ENCODE peak calls at places on chromosomes 7 and 10, in seven cellular contexts. N is SK-N-SH, A is GM12892, H is K562, G is H1, Y is HepG2, T is GM12878. S is an unnamed sample.

GRCh38 chr7:138843632-138844580 is 45.9 kb upstream of the ATP6V0A4 start:
- DNase-seq in N (no peak), A (no peak), H (peak), G (no peak), Y (no peak), T (no peak), S (no peak)

GRCh38 chr7:48106906-48107659 is 18.0 kb downstream of the UPP1 start:
- DNase-seq in N (no peak), A (no peak), H (no peak), G (no peak), Y (no peak), T (no peak), S (no peak)

GRCh38 chr10:614772-615582 is 74.5 kb downstream of the DIP2C start:
- DNase-seq in N (peak), A (no peak), H (no peak), G (no peak), Y (no peak), T (no peak), S (no peak)

GRCh38 chr10:124596914-124597676 is 135.5 kb downstream of the LHPP start:
- DNase-seq in N (no peak), A (no peak), H (no peak), G (no peak), Y (peak), T (no peak), S (no peak)

GRCh38 chr10:72275351-72276012 is 1.8 kb downstream of the DDIT4 start:
- DNase-seq in N (no peak), A (no peak), H (peak), G (no peak), Y (no peak), T (no peak), S (no peak)

GRCh38 chr7:27134392-27134791 is 3.8 kb upstream of the HOXA4 start:
- DNase-seq in N (no peak), A (no peak), H (no peak), G (no peak), Y (peak), T (peak), S (no peak)

GRCh38 chr10:88077977-88078376 is 214.6 kb downstream of the PTEN start:
- DNase-seq in N (no peak), A (no peak), H (no peak), G (no peak), Y (no peak), T (no peak), S (no peak)

GRCh38 chr10:45673074-45673628 is 579 bp upstream of the ZFAND4 start:
- DNase-seq in N (no peak), A (no peak), H (no peak), G (no peak), Y (peak), T (no peak), S (no peak)

GRCh38 chr7:75038508-75038907 is 35.1 kb downstream of the RCC1L start:
- DNase-seq in N (peak), A (no peak), H (no peak), G (no peak), Y (no peak), T (no peak), S (no peak)

GRCh38 chr7:149289856-149290255 is 27.9 kb downstream of the ZNF783 start:
- DNase-seq in N (no peak), A (no peak), H (no peak), G (no peak), Y (no peak), T (no peak), S (no peak)

GRCh38 chr10:35448687-35449662 is 112.7 kb downstream of the CCNY start:
- DNase-seq in N (no peak), A (no peak), H (peak), G (no peak), Y (peak), T (no peak), S (no peak)

DNA sequence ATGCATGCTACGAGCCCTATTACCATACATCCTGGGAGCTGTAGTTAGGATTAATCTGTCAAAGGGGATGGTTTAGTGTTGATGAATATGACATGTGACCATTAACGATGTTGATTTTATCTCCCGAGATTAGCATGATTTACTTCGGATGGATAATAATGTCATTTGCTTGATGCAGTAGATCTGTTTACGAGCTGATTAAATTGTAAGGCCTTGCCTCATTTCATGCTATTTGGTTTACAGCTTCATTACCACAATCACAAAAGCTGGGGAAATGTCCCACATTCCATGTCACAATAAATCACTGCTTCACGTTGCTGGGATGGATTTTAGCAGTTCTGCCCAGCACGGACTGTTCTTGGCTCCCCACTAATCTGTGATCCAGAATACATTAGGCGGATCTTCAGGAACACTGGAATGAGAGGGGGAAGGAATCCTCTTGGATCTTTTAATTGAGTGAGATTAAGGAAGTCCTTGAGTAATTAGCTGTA is 22.3 kb downstream of the ZNF503 start:
- DNase-seq in N (no peak), A (no peak), H (no peak), G (no peak), Y (no peak), T (no peak), S (no peak)
- TF ChIP-seq TAF1 in N (no peak), A (no peak), H (no peak), G (no peak), Y (no peak), T (no peak), S (no peak)

GRCh38 chr7:7709263-7709662 is 9.1 kb downstream of the RPA3 start:
- DNase-seq in N (no peak), A (no peak), H (no peak), G (peak), Y (no peak), T (no peak), S (no peak)
- TF ChIP-seq POLR2AphosphoS5 in N (no peak), A (no peak), H (no peak), G (no peak), Y (no peak), T (no peak), S (no peak)

DNA sequence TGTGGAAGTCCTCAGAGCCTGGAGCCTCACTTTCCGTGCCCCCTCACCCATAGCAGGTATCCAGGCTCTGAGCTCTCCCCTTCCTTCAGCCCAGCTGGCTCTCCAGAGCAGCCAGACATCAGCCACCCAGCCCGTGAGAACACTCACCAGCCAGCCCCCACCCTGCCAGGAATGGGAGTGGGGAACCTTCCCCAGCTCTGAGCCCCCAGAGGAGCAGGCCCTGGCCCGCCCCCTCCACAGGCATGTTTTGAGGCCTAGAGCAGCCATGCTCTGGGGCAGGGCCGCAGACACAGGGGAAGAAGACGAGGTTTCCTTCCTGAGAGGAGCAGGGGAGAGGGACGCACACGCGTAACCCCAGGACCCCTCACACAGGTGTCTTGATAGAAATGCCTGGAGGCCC is 70.0 kb upstream of the COL13A1 start:
- DNase-seq in N (no peak), A (no peak), H (no peak), G (no peak), Y (no peak), T (no peak), S (no peak)
- TF ChIP-seq TAF1 in N (no peak), A (no peak), H (no peak), G (no peak), Y (no peak), T (no peak), S (no peak)

GRCh38 chr7:117588352-117588794 is 108.5 kb downstream of the CFTR start:
- DNase-seq in N (no peak), A (no peak), H (no peak), G (no peak), Y (peak), T (peak), S (no peak)
- TF ChIP-seq POLR2AphosphoS5 in N (no peak), A (no peak), H (no peak), G (no peak), Y (no peak), T (no peak), S (no peak)

DNA sequence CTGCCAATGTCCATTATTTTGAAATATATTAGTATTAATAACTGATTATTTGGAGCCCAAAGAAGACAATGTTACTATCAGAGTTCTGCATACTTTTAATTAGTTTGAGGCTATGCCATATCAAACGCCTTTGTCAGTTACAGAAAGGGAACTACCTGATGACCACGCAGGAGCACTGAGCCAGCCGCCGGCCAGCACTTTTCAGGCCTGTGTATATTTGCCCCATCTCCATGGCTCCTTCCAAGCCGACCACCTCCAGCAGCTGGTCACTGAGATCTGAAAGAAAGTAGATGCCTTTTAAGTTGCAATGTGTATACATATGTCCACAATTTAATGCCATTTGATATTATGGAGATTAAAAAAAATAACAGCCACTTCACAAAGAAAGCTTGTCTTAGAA is 188.4 kb upstream of the ETV1 start:
- DNase-seq in N (no peak), A (no peak), H (no peak), G (no peak), Y (no peak), T (no peak), S (no peak)
- TF ChIP-seq TAF1 in N (no peak), A (no peak), H (no peak), G (no peak), Y (no peak), T (no peak), S (no peak)

GRCh38 chr7:37248396-37248836 is 200.2 kb downstream of the ELMO1 start:
- DNase-seq in N (no peak), A (no peak), H (no peak), G (peak), Y (no peak), T (no peak), S (no peak)
- TF ChIP-seq POLR2AphosphoS5 in N (no peak), A (no peak), H (no peak), G (peak), Y (no peak), T (no peak), S (no peak)

GRCh38 chr7:2383543-2384274 is 19.7 kb upstream of the CHST12 start:
- DNase-seq in N (peak), A (no peak), H (no peak), G (no peak), Y (no peak), T (no peak), S (no peak)

GRCh38 chr7:2381227-2381626 is 22.2 kb upstream of the CHST12 start:
- DNase-seq in N (no peak), A (no peak), H (no peak), G (no peak), Y (no peak), T (no peak), S (no peak)

GRCh38 chr7:2386964-2387669 is 16.3 kb upstream of the CHST12 start:
- DNase-seq in N (no peak), A (no peak), H (no peak), G (no peak), Y (no peak), T (no peak), S (no peak)

GRCh38 chr7:2381881-2382509 is 21.4 kb upstream of the CHST12 start:
- DNase-seq in N (no peak), A (no peak), H (no peak), G (no peak), Y (no peak), T (no peak), S (no peak)

GRCh38 chr7:2384354-2385243 is 18.8 kb upstream of the CHST12 start:
- DNase-seq in N (peak), A (no peak), H (no peak), G (no peak), Y (no peak), T (no peak), S (no peak)
- TF ChIP-seq TAF1 in N (no peak), A (no peak), H (no peak), G (no peak), Y (no peak), T (no peak), S (no peak)

GRCh38 chr10:95560288-95561199 is 627 bp downstream of the SORBS1 start:
- DNase-seq in N (peak), A (peak), H (peak), G (no peak), Y (no peak), T (no peak), S (peak)
- TF ChIP-seq POLR2AphosphoS5 in N (no peak), A (no peak), H (no peak), G (no peak), Y (no peak), T (no peak), S (no peak)